ENCODE peak calls at places on chromosomes 4 and X, in five cellular contexts. One of them, this sample, is unnamed.
A peak's percentile ranks its signal among the peaks of the same experiment; 100 is the strongest.

GRCh38 chr4:180058731-180059215 is 2184.4 kb upstream of the TENM3 start:
- DNase-seq in ACHN: peak; percentile 10
- DNase-seq in stimulated activated CD4-positive, alpha-beta T cell treated with anti-CD3 and anti-CD28 coated beads, Interleukin-15, amount 100 ng/mL, for 24 hours: peak; percentile 11
- DNase-seq in GM13976: peak; percentile 71
- DNase-seq in NCI-H2029 treated with DMSO at 0.1 percent for 48 hours: peak; percentile 0
- DNase-seq in this sample: peak; percentile 61

GRCh38 chrX:148380614-148381561 is 119.5 kb upstream of the AFF2 start:
- DNase-seq in GM13976: peak; percentile 26
- DNase-seq in ACHN: no peak
- DNase-seq in NCI-H2029 treated with DMSO at 0.1 percent for 48 hours: no peak
- DNase-seq in stimulated activated CD4-positive, alpha-beta T cell treated with anti-CD3 and anti-CD28 coated beads, Interleukin-15, amount 100 ng/mL, for 24 hours: peak; percentile 61
- DNase-seq in this sample: peak; percentile 26

GRCh38 chr4:25723409-25723808 is 67.8 kb downstream of the SLC34A2 start:
- DNase-seq in stimulated activated CD4-positive, alpha-beta T cell treated with anti-CD3 and anti-CD28 coated beads, Interleukin-15, amount 100 ng/mL, for 24 hours: no peak
- DNase-seq in NCI-H2029 treated with DMSO at 0.1 percent for 48 hours: peak; percentile 53
- DNase-seq in ACHN: no peak
- DNase-seq in GM13976: no peak
- DNase-seq in this sample: no peak

GRCh38 chr4:3874525-3875110 is 108.4 kb downstream of the ADRA2C start:
- DNase-seq in ACHN: no peak
- DNase-seq in stimulated activated CD4-positive, alpha-beta T cell treated with anti-CD3 and anti-CD28 coated beads, Interleukin-15, amount 100 ng/mL, for 24 hours: no peak
- DNase-seq in GM13976: no peak
- DNase-seq in NCI-H2029 treated with DMSO at 0.1 percent for 48 hours: no peak
- DNase-seq in this sample: no peak

GRCh38 chrX:34764842-34765241 is 107.8 kb upstream of the TMEM47 start:
- DNase-seq in GM13976: no peak
- DNase-seq in ACHN: no peak
- DNase-seq in NCI-H2029 treated with DMSO at 0.1 percent for 48 hours: no peak
- DNase-seq in stimulated activated CD4-positive, alpha-beta T cell treated with anti-CD3 and anti-CD28 coated beads, Interleukin-15, amount 100 ng/mL, for 24 hours: no peak
- DNase-seq in this sample: no peak

GRCh38 chr4:88745581-88746163 is 48.0 kb upstream of the NAP1L5 start:
- DNase-seq in GM13976: no peak
- DNase-seq in ACHN: no peak
- DNase-seq in stimulated activated CD4-positive, alpha-beta T cell treated with anti-CD3 and anti-CD28 coated beads, Interleukin-15, amount 100 ng/mL, for 24 hours: no peak
- DNase-seq in NCI-H2029 treated with DMSO at 0.1 percent for 48 hours: no peak
- DNase-seq in this sample: no peak

GRCh38 chrX:108087792-108088191 is 3.5 kb downstream of the PSMD10 start:
- DNase-seq in GM13976: no peak
- DNase-seq in stimulated activated CD4-positive, alpha-beta T cell treated with anti-CD3 and anti-CD28 coated beads, Interleukin-15, amount 100 ng/mL, for 24 hours: no peak
- DNase-seq in ACHN: no peak
- DNase-seq in NCI-H2029 treated with DMSO at 0.1 percent for 48 hours: no peak
- DNase-seq in this sample: no peak

GRCh38 chrX:150361777-150362351 is 1.3 kb upstream of the MAMLD1 start:
- DNase-seq in stimulated activated CD4-positive, alpha-beta T cell treated with anti-CD3 and anti-CD28 coated beads, Interleukin-15, amount 100 ng/mL, for 24 hours: peak; percentile 39
- DNase-seq in GM13976: peak; percentile 28
- DNase-seq in NCI-H2029 treated with DMSO at 0.1 percent for 48 hours: no peak
- DNase-seq in ACHN: peak; percentile 10
- DNase-seq in this sample: no peak

GRCh38 chr4:57465321-57466056 is 355.3 kb upstream of the IGFBP7 start:
- DNase-seq in ACHN: no peak
- DNase-seq in stimulated activated CD4-positive, alpha-beta T cell treated with anti-CD3 and anti-CD28 coated beads, Interleukin-15, amount 100 ng/mL, for 24 hours: no peak
- DNase-seq in GM13976: no peak
- DNase-seq in NCI-H2029 treated with DMSO at 0.1 percent for 48 hours: no peak
- DNase-seq in this sample: no peak

GRCh38 chr4:3531887-3532713 is at the start of gene LRPAP1:
- DNase-seq in GM13976: peak; percentile 100
- DNase-seq in stimulated activated CD4-positive, alpha-beta T cell treated with anti-CD3 and anti-CD28 coated beads, Interleukin-15, amount 100 ng/mL, for 24 hours: peak; percentile 92
- DNase-seq in ACHN: peak; percentile 79
- DNase-seq in NCI-H2029 treated with DMSO at 0.1 percent for 48 hours: peak; percentile 58
- DNase-seq in this sample: peak; percentile 100

GRCh38 chr4:182901337-182901736 is 15.8 kb downstream of the DCTD start:
- DNase-seq in ACHN: no peak
- DNase-seq in stimulated activated CD4-positive, alpha-beta T cell treated with anti-CD3 and anti-CD28 coated beads, Interleukin-15, amount 100 ng/mL, for 24 hours: no peak
- DNase-seq in NCI-H2029 treated with DMSO at 0.1 percent for 48 hours: no peak
- DNase-seq in GM13976: no peak
- DNase-seq in this sample: no peak

GRCh38 chr4:6019316-6020263 is 1.4 kb upstream of the C4orf50 start:
- DNase-seq in NCI-H2029 treated with DMSO at 0.1 percent for 48 hours: peak; percentile 46
- DNase-seq in ACHN: peak; percentile 55
- DNase-seq in stimulated activated CD4-positive, alpha-beta T cell treated with anti-CD3 and anti-CD28 coated beads, Interleukin-15, amount 100 ng/mL, for 24 hours: peak; percentile 41
- DNase-seq in GM13976: peak; percentile 76
- DNase-seq in this sample: peak; percentile 73

GRCh38 chr4:73891739-73892405 is 22.7 kb downstream of the CXCL1 start:
- DNase-seq in GM13976: no peak
- DNase-seq in NCI-H2029 treated with DMSO at 0.1 percent for 48 hours: no peak
- DNase-seq in stimulated activated CD4-positive, alpha-beta T cell treated with anti-CD3 and anti-CD28 coated beads, Interleukin-15, amount 100 ng/mL, for 24 hours: no peak
- DNase-seq in ACHN: no peak
- DNase-seq in this sample: no peak

GRCh38 chr4:134471569-134471968 is 270.0 kb upstream of the PABPC4L start:
- DNase-seq in GM13976: no peak
- DNase-seq in ACHN: no peak
- DNase-seq in stimulated activated CD4-positive, alpha-beta T cell treated with anti-CD3 and anti-CD28 coated beads, Interleukin-15, amount 100 ng/mL, for 24 hours: no peak
- DNase-seq in NCI-H2029 treated with DMSO at 0.1 percent for 48 hours: no peak
- DNase-seq in this sample: no peak

GRCh38 chr4:69025191-69025998 is 70.9 kb upstream of the UGT2B7 start:
- DNase-seq in ACHN: peak; percentile 57
- DNase-seq in GM13976: no peak
- DNase-seq in stimulated activated CD4-positive, alpha-beta T cell treated with anti-CD3 and anti-CD28 coated beads, Interleukin-15, amount 100 ng/mL, for 24 hours: no peak
- DNase-seq in NCI-H2029 treated with DMSO at 0.1 percent for 48 hours: no peak
- DNase-seq in this sample: no peak

GRCh38 chrX:133495464-133496391 is 80.4 kb upstream of the GPC4 start:
- DNase-seq in stimulated activated CD4-positive, alpha-beta T cell treated with anti-CD3 and anti-CD28 coated beads, Interleukin-15, amount 100 ng/mL, for 24 hours: no peak
- DNase-seq in ACHN: no peak
- DNase-seq in GM13976: no peak
- DNase-seq in NCI-H2029 treated with DMSO at 0.1 percent for 48 hours: no peak
- DNase-seq in this sample: no peak

GRCh38 chrX:131795442-131796229 is 227.5 kb upstream of the STK26 start:
- DNase-seq in stimulated activated CD4-positive, alpha-beta T cell treated with anti-CD3 and anti-CD28 coated beads, Interleukin-15, amount 100 ng/mL, for 24 hours: no peak
- DNase-seq in NCI-H2029 treated with DMSO at 0.1 percent for 48 hours: peak; percentile 6
- DNase-seq in GM13976: no peak
- DNase-seq in ACHN: no peak
- DNase-seq in this sample: no peak

GRCh38 chrX:17637235-17637634 is 100.1 kb upstream of the SCML1 start:
- DNase-seq in ACHN: no peak
- DNase-seq in GM13976: no peak
- DNase-seq in stimulated activated CD4-positive, alpha-beta T cell treated with anti-CD3 and anti-CD28 coated beads, Interleukin-15, amount 100 ng/mL, for 24 hours: no peak
- DNase-seq in NCI-H2029 treated with DMSO at 0.1 percent for 48 hours: no peak
- DNase-seq in this sample: no peak

GRCh38 chr4:163085085-163085484 is 81.6 kb downstream of the NAF1 start:
- DNase-seq in NCI-H2029 treated with DMSO at 0.1 percent for 48 hours: no peak
- DNase-seq in ACHN: no peak
- DNase-seq in stimulated activated CD4-positive, alpha-beta T cell treated with anti-CD3 and anti-CD28 coated beads, Interleukin-15, amount 100 ng/mL, for 24 hours: no peak
- DNase-seq in GM13976: no peak
- DNase-seq in this sample: no peak

GRCh38 chr4:110472583-110473329 is 3.2 kb upstream of the ENPEP start:
- DNase-seq in NCI-H2029 treated with DMSO at 0.1 percent for 48 hours: no peak
- DNase-seq in stimulated activated CD4-positive, alpha-beta T cell treated with anti-CD3 and anti-CD28 coated beads, Interleukin-15, amount 100 ng/mL, for 24 hours: no peak
- DNase-seq in ACHN: no peak
- DNase-seq in GM13976: no peak
- DNase-seq in this sample: no peak

GRCh38 chr4:34250562-34250961 is 1993.8 kb downstream of the ARAP2 start:
- DNase-seq in ACHN: no peak
- DNase-seq in stimulated activated CD4-positive, alpha-beta T cell treated with anti-CD3 and anti-CD28 coated beads, Interleukin-15, amount 100 ng/mL, for 24 hours: no peak
- DNase-seq in GM13976: no peak
- DNase-seq in NCI-H2029 treated with DMSO at 0.1 percent for 48 hours: no peak
- DNase-seq in this sample: no peak

GRCh38 chr4:30718889-30719252 is 1.3 kb upstream of the PCDH7 start:
- DNase-seq in ACHN: peak; percentile 37
- DNase-seq in NCI-H2029 treated with DMSO at 0.1 percent for 48 hours: no peak
- DNase-seq in stimulated activated CD4-positive, alpha-beta T cell treated with anti-CD3 and anti-CD28 coated beads, Interleukin-15, amount 100 ng/mL, for 24 hours: no peak
- DNase-seq in GM13976: peak; percentile 33
- DNase-seq in this sample: peak; percentile 23

GRCh38 chr4:139988863-139989765 is 164.9 kb downstream of the MAML3 start:
- DNase-seq in GM13976: no peak
- DNase-seq in NCI-H2029 treated with DMSO at 0.1 percent for 48 hours: no peak
- DNase-seq in stimulated activated CD4-positive, alpha-beta T cell treated with anti-CD3 and anti-CD28 coated beads, Interleukin-15, amount 100 ng/mL, for 24 hours: peak; percentile 77
- DNase-seq in ACHN: peak; percentile 77
- DNase-seq in this sample: no peak

GRCh38 chr4:87069037-87069742 is 134.4 kb downstream of the AFF1 start:
- DNase-seq in NCI-H2029 treated with DMSO at 0.1 percent for 48 hours: peak; percentile 82
- DNase-seq in GM13976: no peak
- DNase-seq in stimulated activated CD4-positive, alpha-beta T cell treated with anti-CD3 and anti-CD28 coated beads, Interleukin-15, amount 100 ng/mL, for 24 hours: no peak
- DNase-seq in ACHN: no peak
- DNase-seq in this sample: no peak

GRCh38 chr4:39521253-39521908 is 5.9 kb downstream of the UGDH start:
- DNase-seq in stimulated activated CD4-positive, alpha-beta T cell treated with anti-CD3 and anti-CD28 coated beads, Interleukin-15, amount 100 ng/mL, for 24 hours: no peak
- DNase-seq in GM13976: no peak
- DNase-seq in ACHN: no peak
- DNase-seq in NCI-H2029 treated with DMSO at 0.1 percent for 48 hours: no peak
- DNase-seq in this sample: no peak

GRCh38 chr4:106584590-106584989 is 216.0 kb upstream of the GIMD1 start:
- DNase-seq in NCI-H2029 treated with DMSO at 0.1 percent for 48 hours: no peak
- DNase-seq in stimulated activated CD4-positive, alpha-beta T cell treated with anti-CD3 and anti-CD28 coated beads, Interleukin-15, amount 100 ng/mL, for 24 hours: no peak
- DNase-seq in ACHN: no peak
- DNase-seq in GM13976: no peak
- DNase-seq in this sample: no peak

GRCh38 chr4:138573246-138573645 is 331.1 kb upstream of the SLC7A11 start:
- DNase-seq in GM13976: no peak
- DNase-seq in NCI-H2029 treated with DMSO at 0.1 percent for 48 hours: no peak
- DNase-seq in stimulated activated CD4-positive, alpha-beta T cell treated with anti-CD3 and anti-CD28 coated beads, Interleukin-15, amount 100 ng/mL, for 24 hours: no peak
- DNase-seq in ACHN: no peak
- DNase-seq in this sample: no peak

GRCh38 chr4:140839888-140840790 is 84.0 kb upstream of the TBC1D9 start:
- DNase-seq in stimulated activated CD4-positive, alpha-beta T cell treated with anti-CD3 and anti-CD28 coated beads, Interleukin-15, amount 100 ng/mL, for 24 hours: no peak
- DNase-seq in NCI-H2029 treated with DMSO at 0.1 percent for 48 hours: no peak
- DNase-seq in ACHN: no peak
- DNase-seq in GM13976: no peak
- DNase-seq in this sample: no peak

GRCh38 chr4:76458297-76458696 is 23.3 kb downstream of the SHROOM3 start:
- DNase-seq in ACHN: no peak
- DNase-seq in stimulated activated CD4-positive, alpha-beta T cell treated with anti-CD3 and anti-CD28 coated beads, Interleukin-15, amount 100 ng/mL, for 24 hours: no peak
- DNase-seq in GM13976: no peak
- DNase-seq in NCI-H2029 treated with DMSO at 0.1 percent for 48 hours: no peak
- DNase-seq in this sample: no peak

GRCh38 chr4:73442275-73442674 is 6.3 kb downstream of the AFP start:
- DNase-seq in GM13976: no peak
- DNase-seq in ACHN: no peak
- DNase-seq in stimulated activated CD4-positive, alpha-beta T cell treated with anti-CD3 and anti-CD28 coated beads, Interleukin-15, amount 100 ng/mL, for 24 hours: no peak
- DNase-seq in NCI-H2029 treated with DMSO at 0.1 percent for 48 hours: no peak
- DNase-seq in this sample: no peak

GRCh38 chrX:129679856-129680255 is 25.1 kb upstream of the APLN start:
- DNase-seq in ACHN: no peak
- DNase-seq in stimulated activated CD4-positive, alpha-beta T cell treated with anti-CD3 and anti-CD28 coated beads, Interleukin-15, amount 100 ng/mL, for 24 hours: no peak
- DNase-seq in GM13976: no peak
- DNase-seq in NCI-H2029 treated with DMSO at 0.1 percent for 48 hours: peak; percentile 17
- DNase-seq in this sample: no peak